ENCODE peak calls at places on chromosomes 5 and 9, in eight cellular contexts. S is tibial nerve, G is adrenal gland, X is tibial artery, T is upper lobe of left lung, U is B cell, H is spleen, L is AG10803. I is an unnamed sample.

GRCh38 chr5:138716456-138716924 is 36.7 kb upstream of the CTNNA1 start:
- DNase-seq in S (no peak), T (no peak), L (no peak), G (no peak), U (no peak), H (no peak), X (no peak), I (no peak)

GRCh38 chr9:126366366-126367011 is 39.9 kb downstream of the MVB12B start:
- DNase-seq in U (no peak), X (no peak), H (no peak), G (no peak), T (no peak), L (peak), S (no peak), I (no peak)

GRCh38 chr5:65172486-65173129 is 309.1 kb downstream of the ADAMTS6 start:
- DNase-seq in S (no peak), G (no peak), U (no peak), X (no peak), H (no peak), T (no peak), L (peak), I (peak)

GRCh38 chr5:41346609-41347008 is 133.3 kb upstream of the C6 start:
- DNase-seq in H (no peak), G (no peak), U (no peak), X (no peak), S (no peak), T (no peak), L (peak), I (no peak)

GRCh38 chr5:41156739-41157138 is 56.6 kb downstream of the C6 start:
- DNase-seq in X (no peak), S (no peak), H (no peak), T (no peak), L (peak), G (no peak), U (no peak), I (no peak)

GRCh38 chr9:73038089-73038509 is 85.2 kb upstream of the ALDH1A1 start:
- DNase-seq in T (no peak), G (no peak), X (no peak), S (no peak), H (no peak), U (no peak), L (no peak), I (no peak)

GRCh38 chr5:35384658-35385057 is 154.4 kb upstream of the PRLR start:
- DNase-seq in G (no peak), U (no peak), L (no peak), S (no peak), T (no peak), H (no peak), X (no peak), I (no peak)

GRCh38 chr5:155562153-155562552 is 548.6 kb downstream of the KIF4B start:
- DNase-seq in L (no peak), G (no peak), S (no peak), U (no peak), H (no peak), X (no peak), T (no peak), I (no peak)

GRCh38 chr5:93411716-93412115 is 169.3 kb downstream of the NR2F1-AS1 start:
- DNase-seq in L (no peak), T (no peak), S (no peak), X (no peak), G (no peak), U (no peak), H (no peak), I (no peak)

GRCh38 chr5:140145223-140145622 is 19.5 kb downstream of the IGIP start:
- DNase-seq in T (no peak), U (no peak), S (no peak), X (no peak), G (no peak), L (no peak), H (no peak), I (no peak)

GRCh38 chr9:87682085-87682484 is 43.8 kb upstream of the CTSL start:
- DNase-seq in T (no peak), L (no peak), X (no peak), H (no peak), U (no peak), G (no peak), S (no peak), I (no peak)

GRCh38 chr5:41681820-41682219 is 171.4 kb upstream of the PLCXD3 start:
- DNase-seq in T (no peak), X (no peak), U (no peak), S (no peak), H (no peak), G (no peak), L (no peak), I (no peak)

GRCh38 chr5:141208478-141208877 is at the start of gene PCDHB12:
- DNase-seq in U (no peak), S (peak), T (no peak), G (no peak), X (no peak), H (no peak), L (no peak), I (no peak)

GRCh38 chr5:149063017-149063687 is at the start of gene SH3TC2:
- DNase-seq in T (no peak), U (no peak), G (no peak), X (no peak), S (no peak), H (peak), L (peak), I (no peak)

GRCh38 chr9:100445161-100445902 is 18.4 kb downstream of the MSANTD3 start:
- DNase-seq in H (no peak), G (no peak), S (no peak), T (no peak), L (no peak), X (no peak), U (no peak), I (no peak)

GRCh38 chr5:67287795-67288194 is 91.2 kb upstream of the CD180 start:
- DNase-seq in G (no peak), L (peak), S (no peak), U (no peak), T (no peak), X (no peak), H (no peak), I (no peak)

GRCh38 chr9:108844856-108845255 is 10.9 kb downstream of the ACTL7B start:
- DNase-seq in S (no peak), L (no peak), H (no peak), U (no peak), G (no peak), T (no peak), X (no peak), I (no peak)

GRCh38 chr9:134627417-134628353 is 13.9 kb upstream of the COL5A1 start:
- DNase-seq in T (peak), U (no peak), X (no peak), H (peak), G (peak), S (no peak), L (no peak), I (no peak)

GRCh38 chr5:177377851-177378776 is 6.1 kb upstream of the SLC34A1 start:
- DNase-seq in G (no peak), T (no peak), S (no peak), H (no peak), U (no peak), X (no peak), L (no peak), I (no peak)

GRCh38 chr9:111231801-111232580 is 98.0 kb downstream of the OR2K2 start:
- DNase-seq in U (no peak), S (no peak), G (no peak), T (no peak), X (no peak), H (no peak), L (no peak), I (no peak)

GRCh38 chr9:71736236-71736635 is 32.1 kb downstream of the CEMIP2 start:
- DNase-seq in S (no peak), T (no peak), X (no peak), G (no peak), H (no peak), U (no peak), L (no peak), I (no peak)

GRCh38 chr9:128244443-128245226 is 31.2 kb downstream of the GOLGA2 start:
- DNase-seq in G (peak), T (peak), U (no peak), X (peak), S (peak), H (peak), L (peak), I (peak)

GRCh38 chr9:81633952-81634421 is 55.4 kb downstream of the TLE1 start:
- DNase-seq in U (no peak), S (no peak), H (no peak), X (no peak), L (no peak), G (no peak), T (no peak), I (no peak)

GRCh38 chr5:84092738-84093137 is 291.9 kb downstream of the EDIL3 start:
- DNase-seq in X (no peak), G (no peak), L (no peak), T (no peak), S (no peak), H (no peak), U (no peak), I (no peak)

GRCh38 chr5:97929383-97929782 is 746.3 kb upstream of the RIOK2 start:
- DNase-seq in X (no peak), L (peak), S (no peak), T (no peak), U (no peak), G (no peak), H (no peak), I (no peak)

GRCh38 chr9:3698531-3698930 is 172.7 kb upstream of the RFX3 start:
- DNase-seq in H (no peak), U (no peak), X (no peak), L (peak), T (no peak), G (no peak), S (no peak), I (no peak)

GRCh38 chr9:75001719-75002421 is 26.2 kb downstream of the CARNMT1 start:
- DNase-seq in L (peak), H (no peak), X (no peak), G (peak), T (no peak), U (no peak), S (peak), I (peak)

GRCh38 chr5:173205921-173206320 is 29.1 kb downstream of the NKX2-5 start:
- DNase-seq in G (no peak), U (no peak), S (no peak), H (no peak), L (no peak), T (no peak), X (no peak), I (no peak)

GRCh38 chr5:179606071-179606909 is 17.2 kb downstream of the HNRNPH1 start:
- DNase-seq in X (no peak), G (no peak), H (peak), S (no peak), L (no peak), U (peak), T (no peak), I (no peak)

GRCh38 chr9:124322618-124323432 is 65.1 kb downstream of the NEK6 start:
- DNase-seq in L (peak), G (no peak), S (no peak), T (no peak), X (no peak), H (no peak), U (no peak), I (no peak)

GRCh38 chr5:164153469-164154172 is 648.2 kb downstream of the MAT2B start:
- DNase-seq in U (no peak), S (no peak), X (no peak), G (no peak), T (no peak), H (no peak), L (no peak), I (no peak)

GRCh38 chr5:1317921-1318565 is 23.2 kb upstream of the TERT start:
- DNase-seq in X (peak), T (no peak), S (no peak), U (no peak), L (no peak), G (no peak), H (peak), I (no peak)
- TF ChIP-seq CTCF in X (no peak), T (no peak), S (no peak), U (no peak), L (no peak), G (no peak), H (no peak), I (no peak)

GRCh38 chr9:83445703-83446102 is 92.5 kb downstream of the FRMD3 start:
- DNase-seq in X (no peak), S (no peak), G (no peak), H (no peak), L (no peak), U (no peak), T (no peak), I (no peak)

GRCh38 chr9:83444110-83444509 is 94.1 kb downstream of the FRMD3 start:
- DNase-seq in S (peak), L (peak), U (no peak), X (peak), G (peak), T (no peak), H (no peak), I (no peak)

GRCh38 chr9:83441390-83441789 is 96.8 kb downstream of the FRMD3 start:
- DNase-seq in L (peak), X (no peak), S (peak), U (no peak), G (peak), H (no peak), T (no peak), I (no peak)

GRCh38 chr9:83435301-83435700 is 102.9 kb downstream of the FRMD3 start:
- DNase-seq in S (no peak), U (no peak), T (no peak), G (no peak), X (no peak), L (no peak), H (no peak), I (no peak)

GRCh38 chr9:83440641-83441040 is 97.6 kb downstream of the FRMD3 start:
- DNase-seq in H (no peak), X (no peak), T (no peak), G (no peak), S (no peak), L (no peak), U (no peak), I (no peak)
- TF ChIP-seq CTCF in H (no peak), X (no peak), T (no peak), G (no peak), S (no peak), L (no peak), U (no peak), I (no peak)

DNA sequence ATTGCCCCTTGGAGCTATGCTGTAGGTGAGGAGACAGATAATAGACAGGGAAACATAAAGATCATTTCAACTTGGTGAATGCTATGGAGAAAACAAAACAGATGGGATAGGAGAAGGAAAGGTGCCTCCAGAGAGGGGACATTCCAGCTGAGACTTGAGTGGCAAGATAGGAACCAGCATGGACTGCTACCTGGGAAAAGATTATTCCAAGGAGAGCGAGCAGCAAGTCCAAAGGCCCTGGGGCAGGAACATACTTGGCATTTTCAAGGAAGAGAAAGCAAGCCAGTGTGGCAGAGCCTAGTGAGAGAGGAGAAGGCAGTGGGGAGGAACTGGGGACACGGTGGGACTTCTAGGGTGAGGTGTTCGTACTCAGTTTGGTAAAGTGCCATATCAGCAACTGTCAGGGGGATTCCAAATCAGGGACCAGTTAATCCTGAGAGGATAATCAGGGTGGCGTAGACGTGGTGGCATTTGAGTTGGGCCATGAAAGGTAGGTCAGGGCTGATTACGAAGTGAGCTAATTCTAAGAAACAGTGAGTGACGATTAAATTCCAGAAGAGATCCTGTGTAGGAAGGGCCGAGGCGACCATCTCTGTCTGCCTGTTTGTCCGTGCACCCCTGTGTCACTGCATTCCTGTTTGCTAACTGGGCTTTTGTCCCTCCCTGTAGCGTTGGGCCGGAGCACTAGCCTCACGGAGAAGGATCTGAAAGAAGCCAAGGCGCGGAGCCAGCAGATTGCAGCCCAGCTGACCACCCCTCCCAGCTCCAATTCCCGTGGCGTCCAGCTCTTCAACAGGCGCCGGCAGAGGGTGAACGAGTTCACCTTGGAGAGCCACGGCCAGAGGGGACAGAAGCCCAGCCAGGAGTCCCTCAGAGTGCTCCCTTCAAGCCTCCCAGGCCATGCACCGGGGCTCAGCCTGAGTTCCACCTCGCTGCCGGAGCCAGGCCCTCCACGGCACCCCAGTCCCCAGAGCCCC is 7.1 kb downstream of the SYNPO start:
- DNase-seq in H (no peak), S (peak), G (peak), T (peak), L (no peak), X (peak), U (no peak), I (no peak)
- TF ChIP-seq CTCF in H (no peak), S (no peak), G (no peak), T (no peak), L (no peak), X (no peak), U (no peak), I (no peak)

DNA sequence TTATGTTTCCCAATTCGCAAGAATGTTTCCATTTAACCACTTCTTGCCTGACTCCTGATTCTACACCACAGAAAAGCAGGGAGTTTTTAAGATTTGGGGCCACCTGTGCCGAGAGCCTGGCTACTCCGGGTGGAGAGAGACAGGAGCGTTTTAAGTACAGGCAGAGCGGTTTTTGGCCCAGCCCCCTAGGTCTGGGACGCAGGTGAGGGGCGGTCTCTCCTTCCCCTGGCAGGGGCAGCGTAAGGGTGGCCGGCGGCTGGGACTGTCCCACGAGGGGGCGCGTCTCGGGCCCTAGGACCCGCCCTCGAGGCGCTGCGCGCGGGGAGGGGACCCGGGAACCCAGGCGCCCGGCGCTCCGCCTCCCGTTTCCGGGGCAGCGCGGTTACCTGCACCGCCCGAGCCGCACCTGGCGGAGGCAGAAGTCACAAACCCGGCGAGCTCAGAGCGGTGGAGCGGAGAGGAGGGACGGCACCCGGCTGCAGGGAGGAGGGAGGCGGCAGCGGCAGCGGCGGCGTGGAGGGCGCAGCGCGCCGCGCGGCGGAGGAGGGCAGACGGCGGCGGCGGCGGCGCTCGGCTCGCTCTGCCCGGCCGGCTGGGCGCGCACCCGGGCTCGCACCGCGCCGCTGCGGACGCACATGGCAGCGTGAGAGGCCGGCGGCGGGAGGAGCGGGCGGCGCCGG is at the start of gene WWC1:
- DNase-seq in U (peak), T (peak), G (peak), L (no peak), S (no peak), H (peak), X (no peak), I (peak)
- TF ChIP-seq CTCF in U (no peak), T (no peak), G (no peak), L (peak), S (no peak), H (no peak), X (no peak), I (no peak)

GRCh38 chr9:122350577-122351355 is 20.1 kb upstream of the PTGS1 start:
- DNase-seq in X (peak), S (peak), G (peak), U (peak), H (peak), T (peak), L (peak), I (peak)
- TF ChIP-seq CTCF in X (peak), S (peak), G (peak), U (peak), H (peak), T (peak), L (peak), I (peak)

DNA sequence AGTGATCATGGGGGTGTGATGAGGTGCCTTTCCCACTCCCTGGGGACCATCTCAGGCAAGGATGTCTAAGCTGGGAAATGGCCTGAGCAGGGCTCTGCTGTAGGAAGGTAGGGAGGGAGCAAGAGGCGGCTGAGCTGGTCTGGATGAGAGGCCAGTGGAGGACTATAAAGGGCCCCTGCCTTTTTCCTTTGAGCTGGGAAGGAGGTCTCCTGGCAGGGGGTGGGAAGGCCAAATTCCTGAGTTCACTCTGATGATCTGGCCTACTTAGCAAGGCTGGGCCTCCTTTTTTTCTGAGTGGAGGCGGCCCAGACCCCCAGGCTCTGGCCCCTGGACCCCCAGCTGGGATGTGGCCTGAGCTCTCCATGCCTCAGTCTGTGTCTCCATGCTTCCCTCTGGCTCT is 14.3 kb upstream of the PITX1 start:
- DNase-seq in L (no peak), G (no peak), H (no peak), X (no peak), T (no peak), S (no peak), U (no peak), I (no peak)
- TF ChIP-seq CTCF in L (no peak), G (no peak), H (no peak), X (no peak), T (no peak), S (no peak), U (no peak), I (no peak)

GRCh38 chr9:89926167-89926566 is 321.4 kb downstream of the GADD45G start:
- DNase-seq in U (no peak), X (no peak), H (no peak), L (no peak), T (no peak), S (no peak), G (no peak), I (no peak)

GRCh38 chr9:89922099-89922498 is 317.3 kb downstream of the GADD45G start:
- DNase-seq in U (no peak), S (no peak), G (no peak), L (no peak), H (no peak), T (no peak), X (no peak), I (no peak)

GRCh38 chr9:89924611-89925010 is 319.8 kb downstream of the GADD45G start:
- DNase-seq in H (no peak), T (no peak), X (no peak), S (no peak), L (no peak), G (no peak), U (no peak), I (no peak)

GRCh38 chr9:89923174-89923573 is 318.4 kb downstream of the GADD45G start:
- DNase-seq in X (no peak), S (no peak), L (no peak), T (no peak), U (no peak), H (no peak), G (no peak), I (no peak)

DNA sequence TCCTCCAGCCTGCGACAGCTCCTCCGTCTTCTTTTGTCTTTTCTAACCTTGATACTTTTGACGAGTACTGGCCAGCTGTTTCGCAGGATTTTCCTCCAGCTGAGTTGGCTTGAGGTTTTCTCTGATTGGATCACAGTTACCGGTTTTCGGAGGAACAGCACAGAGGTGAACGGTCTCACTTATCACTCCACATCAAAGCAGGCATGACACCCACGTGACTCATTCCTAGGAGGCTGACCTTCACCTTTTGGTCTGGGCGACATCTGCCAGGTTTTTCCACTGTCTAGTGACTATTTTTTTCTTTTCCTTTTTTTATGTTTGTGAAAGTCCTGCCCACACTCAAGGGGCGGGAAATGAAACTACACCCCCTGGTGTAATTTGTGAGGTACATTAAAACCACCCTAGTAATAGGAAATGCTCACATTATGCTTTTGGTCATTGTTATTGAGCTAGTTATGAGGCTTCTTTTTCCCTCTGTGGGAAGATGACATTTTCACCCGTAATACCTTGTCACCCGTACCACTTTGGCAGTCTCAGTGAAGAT is 319.2 kb downstream of the GADD45G start:
- DNase-seq in U (no peak), G (peak), H (no peak), S (no peak), X (no peak), L (no peak), T (no peak), I (no peak)
- TF ChIP-seq CTCF in U (peak), G (peak), H (no peak), S (no peak), X (no peak), L (no peak), T (no peak), I (no peak)

I was measured in GM13976.